ENCODE peak calls at places on chromosomes 1 and 21, in six cellular contexts. I, C, E, M, G and R are unnamed samples.
A peak's percentile ranks its signal among the peaks of the same experiment; 100 is the strongest.

GRCh38 chr1:194056169-194056568 is 869.8 kb upstream of the B3GALT2 start:
- DNase-seq in I (no peak), C (no peak), E (no peak), M (no peak), G (no peak), R (no peak)

GRCh38 chr1:107991371-107992066 is 26.5 kb upstream of the VAV3 start:
- DNase-seq in I (no peak), C (no peak), E (no peak), M (no peak), G (no peak), R (no peak)

GRCh38 chr1:152380932-152381331 is 21.1 kb upstream of the FLG2 start:
- DNase-seq in I (no peak), C (no peak), E (no peak), M (no peak), G (no peak), R (no peak)

GRCh38 chr1:181743878-181744312 is 260.6 kb downstream of the CACNA1E start:
- DNase-seq in I (no peak), C (no peak), E (no peak), M (no peak), G (no peak), R (no peak)

GRCh38 chr21:38467369-38467768 is 30.9 kb downstream of the ERG start:
- DNase-seq in I (no peak), C (no peak), E (no peak), M (no peak), G (no peak), R (no peak)

GRCh38 chr1:3219005-3219724 is 150.2 kb downstream of the PRDM16 start:
- DNase-seq in I (no peak), C (no peak), E (peak; percentile 89), M (no peak), G (no peak), R (no peak)

GRCh38 chr1:200090252-200091159 is 63.0 kb downstream of the NR5A2 start:
- DNase-seq in I (peak; percentile 19), C (no peak), E (peak; percentile 15), M (no peak), G (no peak), R (peak; percentile 45)

GRCh38 chr1:64061430-64062104 is 141.9 kb upstream of the UBE2U start:
- DNase-seq in I (no peak), C (no peak), E (no peak), M (no peak), G (no peak), R (peak; percentile 25)

GRCh38 chr1:63742526-63742925 is 31.3 kb upstream of the ROR1 start:
- DNase-seq in I (no peak), C (no peak), E (no peak), M (no peak), G (no peak), R (no peak)

GRCh38 chr1:19121192-19121591 is 88.9 kb downstream of the UBR4 start:
- DNase-seq in I (no peak), C (no peak), E (no peak), M (no peak), G (no peak), R (no peak)

GRCh38 chr1:154962238-154962678 is 676 bp upstream of the PYGO2 start:
- DNase-seq in I (peak; percentile 56), C (no peak), E (no peak), M (no peak), G (no peak), R (no peak)

GRCh38 chr1:85278853-85279314 is 2.5 kb upstream of the BCL10 start:
- DNase-seq in I (peak; percentile 79), C (peak; percentile 87), E (no peak), M (no peak), G (no peak), R (no peak)

GRCh38 chr1:59113876-59114457 is 182.9 kb upstream of the FGGY start:
- DNase-seq in I (no peak), C (no peak), E (no peak), M (no peak), G (no peak), R (no peak)

GRCh38 chr1:59115865-59116264 is 181.0 kb upstream of the FGGY start:
- DNase-seq in I (no peak), C (no peak), E (no peak), M (no peak), G (no peak), R (no peak)

GRCh38 chr1:59122527-59122926 is 174.4 kb upstream of the FGGY start:
- DNase-seq in I (no peak), C (no peak), E (no peak), M (no peak), G (no peak), R (no peak)

GRCh38 chr1:59116920-59117542 is 179.9 kb upstream of the FGGY start:
- DNase-seq in I (no peak), C (no peak), E (no peak), M (peak; percentile 64), G (no peak), R (peak; percentile 35)
- TF ChIP-seq ATF3 in I (no peak), C (no peak), E (no peak), M (no peak), G (no peak), R (no peak)

DNA sequence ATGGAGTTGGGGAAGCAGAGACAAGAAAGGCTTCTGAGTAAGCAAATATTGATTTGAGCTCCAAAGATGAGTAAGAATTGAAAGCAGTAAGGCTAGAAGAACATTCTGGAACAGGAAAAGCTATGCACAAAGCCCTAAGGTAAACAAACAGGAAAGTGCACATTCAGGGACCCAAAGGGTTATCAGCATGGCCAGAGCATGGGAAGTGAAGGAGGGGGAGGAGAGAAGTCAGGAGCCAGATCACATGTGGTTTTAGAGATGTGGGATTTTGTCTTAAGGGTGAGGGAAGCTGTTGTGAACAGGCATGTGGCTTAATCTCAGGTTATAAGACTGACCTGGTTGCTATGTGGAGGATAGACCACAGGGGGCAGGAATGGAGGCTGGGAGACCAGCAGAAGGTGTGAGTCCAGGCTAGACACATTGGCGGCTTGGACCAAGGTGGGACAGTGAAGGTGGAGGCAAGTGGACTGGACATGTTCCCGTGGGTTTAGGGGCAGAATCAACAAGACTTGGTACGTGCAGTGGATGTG is 7.5 kb downstream of the CSF1 start:
- DNase-seq in I (peak; percentile 95), C (no peak), E (no peak), M (no peak), G (no peak), R (no peak)
- TF ChIP-seq ATF3 in I (peak; percentile 71), C (no peak), E (no peak), M (no peak), G (no peak), R (no peak)

GRCh38 chr21:41170442-41170841 is 2.5 kb downstream of the BACE2 start:
- DNase-seq in I (peak; percentile 58), C (no peak), E (peak; percentile 29), M (no peak), G (no peak), R (peak; percentile 69)
- TF ChIP-seq ATF3 in I (no peak), C (no peak), E (no peak), M (no peak), G (no peak), R (no peak)

DNA sequence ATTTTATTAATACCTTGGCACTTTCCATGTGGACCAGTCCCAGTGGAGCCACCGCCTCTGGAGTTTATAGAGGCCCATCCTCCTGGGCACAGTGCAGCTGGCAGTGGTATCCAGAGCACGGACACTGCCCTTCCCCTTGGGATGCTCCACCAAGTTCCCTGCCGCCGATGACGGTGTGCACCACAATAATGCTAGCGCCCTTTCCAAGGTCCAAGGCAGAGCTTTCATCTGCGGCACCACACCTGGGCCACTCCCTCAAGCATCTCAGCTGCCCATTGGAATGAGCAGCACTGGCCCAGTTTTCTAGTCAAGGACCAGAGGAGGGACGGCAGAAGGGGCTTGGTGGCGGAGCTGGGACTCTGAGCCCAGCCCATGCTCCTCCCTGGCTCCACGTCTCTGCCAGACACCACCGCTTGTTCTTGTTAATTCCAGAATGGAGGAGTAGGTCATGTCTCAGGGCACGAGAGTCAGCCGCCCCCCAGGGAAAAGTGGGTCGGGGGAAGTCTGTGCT is 24.5 kb downstream of the SIM2 start:
- DNase-seq in I (no peak), C (no peak), E (no peak), M (no peak), G (no peak), R (no peak)
- TF ChIP-seq ATF3 in I (no peak), C (no peak), E (no peak), M (no peak), G (no peak), R (no peak)

GRCh38 chr1:30087465-30087864 is 635.9 kb downstream of the MATN1 start:
- DNase-seq in I (no peak), C (no peak), E (peak; percentile 6), M (peak; percentile 19), G (no peak), R (peak; percentile 57)

GRCh38 chr1:30084909-30085571 is 638.3 kb downstream of the MATN1 start:
- DNase-seq in I (no peak), C (no peak), E (no peak), M (no peak), G (no peak), R (no peak)

GRCh38 chr1:30085814-30086770 is 637.3 kb downstream of the MATN1 start:
- DNase-seq in I (peak; percentile 77), C (no peak), E (peak; percentile 8), M (peak; percentile 57), G (no peak), R (peak; percentile 94)

GRCh38 chr1:30081379-30082102 is 641.8 kb downstream of the MATN1 start:
- DNase-seq in I (no peak), C (no peak), E (no peak), M (no peak), G (no peak), R (no peak)

GRCh38 chr1:30083800-30084464 is 639.5 kb downstream of the MATN1 start:
- DNase-seq in I (no peak), C (no peak), E (peak; percentile 6), M (no peak), G (no peak), R (no peak)
- TF ChIP-seq ATF3 in I (no peak), C (no peak), E (no peak), M (no peak), G (no peak), R (no peak)

DNA sequence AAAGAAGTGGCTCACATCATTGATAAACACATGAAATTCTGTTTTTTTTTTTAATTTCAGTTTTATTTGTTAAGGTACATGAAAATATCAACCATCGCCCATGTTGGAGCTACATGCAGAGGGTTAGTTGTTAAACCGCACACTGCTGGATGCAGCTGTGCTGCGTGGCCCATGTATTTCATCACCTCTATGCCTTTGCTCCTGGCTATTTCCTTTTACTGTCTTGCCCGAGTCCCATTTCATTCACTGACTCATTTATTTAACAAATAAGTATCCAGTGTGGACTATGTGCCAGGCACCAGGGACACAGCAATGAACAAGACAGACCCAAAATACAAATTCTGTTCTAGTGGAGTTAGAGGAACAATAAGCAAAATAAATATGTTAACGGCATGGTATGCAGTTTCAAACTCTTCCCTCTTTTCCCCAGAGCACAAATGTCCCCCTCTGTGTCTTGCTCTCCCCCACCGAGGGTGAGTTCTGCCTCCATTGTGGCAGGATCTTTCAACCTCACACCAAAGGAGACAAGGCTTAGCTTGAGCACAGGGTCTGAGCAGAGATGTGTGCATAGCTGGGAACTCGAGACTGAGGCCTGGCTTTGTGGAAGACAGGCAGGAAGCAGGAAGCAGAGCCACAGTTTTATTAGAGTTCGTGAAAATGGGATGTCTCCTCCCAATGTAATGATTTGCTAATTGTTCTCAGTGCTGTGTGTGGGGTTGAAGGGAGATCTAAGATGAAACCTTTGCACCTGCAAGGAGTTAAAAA is 44.6 kb downstream of the MAN1C1 start:
- DNase-seq in I (no peak), C (no peak), E (no peak), M (no peak), G (no peak), R (no peak)
- TF ChIP-seq ATF3 in I (no peak), C (no peak), E (no peak), M (no peak), G (no peak), R (no peak)